ENCODE peak calls at places on chromosomes 12 and 14, in four cellular contexts. C, A, W and O are unnamed samples.
A peak's percentile ranks its signal among the peaks of the same experiment; 100 is the strongest.

GRCh38 chr12:65894127-65894526 is 69.8 kb downstream of the HMGA2 start:
- DNase-seq in W (no peak), C (no peak), A (peak; percentile 47), O (no peak)

GRCh38 chr14:64294672-64295413 is 672 bp upstream of the ESR2 start:
- DNase-seq in C (peak; percentile 90), W (peak; percentile 89), A (peak; percentile 31), O (peak; percentile 73)

GRCh38 chr14:105748204-105748578 is 221.8 kb downstream of the TMEM121 start:
- DNase-seq in C (no peak), A (peak; percentile 54), W (peak; percentile 77), O (no peak)

GRCh38 chr12:52663420-52663819 is 11.4 kb upstream of the KRT2 start:
- DNase-seq in C (no peak), W (no peak), A (no peak), O (no peak)

GRCh38 chr14:69687963-69688649 is 76.7 kb downstream of the SUSD6 start:
- DNase-seq in C (no peak), W (no peak), A (no peak), O (no peak)

GRCh38 chr14:66330916-66331315 is 155.3 kb upstream of the CCDC196 start:
- DNase-seq in A (no peak), W (no peak), C (no peak), O (no peak)

GRCh38 chr14:68911594-68912227 is 67.4 kb downstream of the ACTN1 start:
- DNase-seq in C (peak; percentile 92), A (peak; percentile 61), W (peak; percentile 87), O (peak; percentile 89)

GRCh38 chr12:118064608-118065007 is 3.6 kb upstream of the WSB2 start:
- DNase-seq in W (no peak), C (peak; percentile 58), A (no peak), O (peak; percentile 68)

GRCh38 chr12:98973395-98973794 is 328.3 kb downstream of the APAF1 start:
- DNase-seq in W (no peak), C (no peak), A (no peak), O (peak; percentile 62)

GRCh38 chr14:101361044-101361443 is 200.3 kb upstream of the DIO3 start:
- DNase-seq in C (no peak), A (no peak), W (peak; percentile 54), O (no peak)

GRCh38 chr12:5200276-5201087 is 156.8 kb downstream of the KCNA5 start:
- DNase-seq in A (no peak), W (peak; percentile 87), C (peak; percentile 88), O (peak; percentile 79)

GRCh38 chr12:26617513-26617912 is 215.5 kb downstream of the ITPR2 start:
- DNase-seq in A (no peak), W (no peak), C (no peak), O (no peak)

GRCh38 chr12:13537623-13538022 is 341.1 kb downstream of the EMP1 start:
- DNase-seq in A (no peak), C (no peak), W (no peak), O (no peak)

GRCh38 chr12:34340534-34341361 is 318.5 kb downstream of the ALG10 start:
- DNase-seq in C (no peak), W (no peak), A (no peak), O (no peak)

GRCh38 chr14:47585447-47585846 is 90.0 kb downstream of the MDGA2 start:
- DNase-seq in W (no peak), A (no peak), C (no peak), O (no peak)

GRCh38 chr12:90621927-90622326 is 333.0 kb downstream of the CCER1 start:
- DNase-seq in A (no peak), C (no peak), W (no peak), O (no peak)

GRCh38 chr14:77139540-77140342 is 1.9 kb downstream of the ZDHHC22 start:
- DNase-seq in C (peak; percentile 90), W (no peak), A (no peak), O (peak; percentile 90)